ENCODE peak calls at places on chromosomes 13 and 19, in nine cellular contexts. V is iPS DF 6.9, K is testis, I is H7, Z is fibroblast of the aortic adventitia, G is foreskin fibroblast, C is lower leg skin, H is breast epithelium, B is Peyer's patch. P is an unnamed sample.

GRCh38 chr13:65829241-65830008 is 1400.7 kb downstream of the PCDH9 start:
- DNase-seq in V (no peak), K (no peak), I (no peak), Z (no peak), G (no peak), C (no peak), H (no peak), B (no peak), P (no peak)

GRCh38 chr13:33322474-33322827 is 36.9 kb upstream of the STARD13 start:
- DNase-seq in V (no peak), K (peak), I (no peak), Z (peak), G (peak), C (no peak), H (no peak), B (peak), P (peak)

GRCh38 chr13:55517312-55517711 is 1623.4 kb upstream of the PRR20A start:
- DNase-seq in V (no peak), K (no peak), I (no peak), Z (no peak), G (no peak), C (no peak), H (no peak), B (no peak), P (no peak)

GRCh38 chr13:99067160-99067985 is 89.5 kb upstream of the DOCK9 start:
- DNase-seq in V (no peak), K (no peak), I (no peak), Z (peak), G (peak), C (no peak), H (no peak), B (no peak), P (peak)

GRCh38 chr19:27709496-27709895 is 1503.5 kb downstream of the UQCRFS1 start:
- DNase-seq in V (no peak), K (no peak), I (no peak), Z (no peak), G (no peak), C (no peak), H (no peak), B (no peak), P (no peak)

GRCh38 chr19:4510435-4511255 is 7.6 kb downstream of the PLIN4 start:
- DNase-seq in V (no peak), K (no peak), I (no peak), Z (no peak), G (no peak), C (no peak), H (no peak), B (no peak), P (no peak)

GRCh38 chr13:42696191-42696590 is 85.2 kb upstream of the FAM216B start:
- DNase-seq in V (no peak), K (no peak), I (no peak), Z (peak), G (peak), C (no peak), H (no peak), B (no peak), P (peak)

GRCh38 chr13:97223711-97224461 is 1.8 kb downstream of the MBNL2 start:
- DNase-seq in V (no peak), K (peak), I (peak), Z (peak), G (peak), C (no peak), H (no peak), B (peak), P (peak)

GRCh38 chr13:49443327-49443688 is 556 bp downstream of the CAB39L start:
- DNase-seq in V (no peak), K (no peak), I (peak), Z (peak), G (no peak), C (no peak), H (no peak), B (no peak), P (no peak)

GRCh38 chr13:87123987-87124784 is 547.0 kb upstream of the SLITRK5 start:
- DNase-seq in V (peak), K (no peak), I (peak), Z (peak), G (peak), C (no peak), H (no peak), B (no peak), P (peak)

GRCh38 chr19:41998246-41999020 is 4.4 kb upstream of the ATP1A3 start:
- DNase-seq in V (no peak), K (peak), I (peak), Z (peak), G (peak), C (no peak), H (no peak), B (no peak), P (peak)

GRCh38 chr13:99085139-99085845 is 107.4 kb upstream of the DOCK9 start:
- DNase-seq in V (no peak), K (peak), I (peak), Z (no peak), G (no peak), C (peak), H (no peak), B (no peak), P (no peak)

GRCh38 chr19:46081928-46082727 is 41.3 kb upstream of the IGFL4 start:
- DNase-seq in V (peak), K (no peak), I (peak), Z (peak), G (no peak), C (no peak), H (no peak), B (no peak), P (peak)

GRCh38 chr13:78147905-78148304 is 229.3 kb upstream of the EDNRB start:
- DNase-seq in V (no peak), K (no peak), I (no peak), Z (peak), G (peak), C (no peak), H (no peak), B (no peak), P (peak)

GRCh38 chr13:57996717-57997116 is 365.2 kb downstream of the PCDH17 start:
- DNase-seq in V (no peak), K (no peak), I (no peak), Z (peak), G (no peak), C (no peak), H (no peak), B (no peak), P (no peak)

GRCh38 chr13:90222758-90223157 is 1124.7 kb upstream of the MIR17HG start:
- DNase-seq in V (no peak), K (no peak), I (no peak), Z (no peak), G (no peak), C (no peak), H (no peak), B (no peak), P (no peak)

GRCh38 chr13:99050983-99051488 is 73.2 kb upstream of the DOCK9 start:
- DNase-seq in V (no peak), K (no peak), I (no peak), Z (no peak), G (no peak), C (no peak), H (no peak), B (no peak), P (no peak)

GRCh38 chr19:55526216-55527196 is 10.4 kb downstream of the SBK2 start:
- DNase-seq in V (no peak), K (peak), I (peak), Z (peak), G (peak), C (no peak), H (peak), B (peak), P (peak)

GRCh38 chr19:925912-926594 is at the start of gene ARID3A:
- DNase-seq in V (no peak), K (no peak), I (peak), Z (no peak), G (no peak), C (no peak), H (peak), B (peak), P (no peak)

GRCh38 chr13:38888309-38888708 is 102.3 kb downstream of the STOML3 start:
- DNase-seq in V (no peak), K (no peak), I (no peak), Z (no peak), G (no peak), C (no peak), H (no peak), B (no peak), P (peak)

GRCh38 chr13:19818223-19818842 is 35.6 kb upstream of the PSPC1 start:
- DNase-seq in V (peak), K (peak), I (peak), Z (no peak), G (no peak), C (peak), H (peak), B (peak), P (no peak)

GRCh38 chr19:54448037-54448773 is 794 bp upstream of the LENG8 start:
- DNase-seq in V (no peak), K (peak), I (peak), Z (peak), G (peak), C (peak), H (no peak), B (peak), P (peak)

GRCh38 chr13:46633416-46633815 is 80.4 kb downstream of the LRCH1 start:
- DNase-seq in V (no peak), K (no peak), I (no peak), Z (peak), G (peak), C (no peak), H (no peak), B (no peak), P (peak)

GRCh38 chr13:40096357-40096911 is 441.0 kb downstream of the COG6 start:
- DNase-seq in V (no peak), K (no peak), I (no peak), Z (no peak), G (no peak), C (no peak), H (no peak), B (peak), P (no peak)

GRCh38 chr19:51040151-51040550 is 5.3 kb upstream of the KLK12 start:
- DNase-seq in V (no peak), K (no peak), I (no peak), Z (no peak), G (no peak), C (no peak), H (no peak), B (no peak), P (no peak)

GRCh38 chr19:35843676-35844481 is 8.4 kb downstream of the NPHS1 start:
- DNase-seq in V (peak), K (peak), I (peak), Z (no peak), G (no peak), C (no peak), H (no peak), B (no peak), P (no peak)

GRCh38 chr13:19672990-19673389 is 39.5 kb downstream of the MPHOSPH8 start:
- DNase-seq in V (no peak), K (no peak), I (no peak), Z (no peak), G (no peak), C (no peak), H (no peak), B (no peak), P (no peak)

GRCh38 chr19:10335149-10336053 is 2.1 kb upstream of the RAVER1 start:
- DNase-seq in V (no peak), K (no peak), I (peak), Z (no peak), G (no peak), C (no peak), H (no peak), B (no peak), P (no peak)

GRCh38 chr13:33318037-33318436 is 32.5 kb upstream of the STARD13 start:
- DNase-seq in V (no peak), K (no peak), I (no peak), Z (no peak), G (no peak), C (no peak), H (no peak), B (no peak), P (no peak)

GRCh38 chr19:27681972-27682371 is 1531.0 kb downstream of the UQCRFS1 start:
- DNase-seq in V (no peak), K (no peak), I (no peak), Z (no peak), G (no peak), C (no peak), H (no peak), B (no peak), P (no peak)

GRCh38 chr19:49368711-49369358 is 5.2 kb downstream of the DKKL1 start:
- DNase-seq in V (no peak), K (no peak), I (no peak), Z (no peak), G (no peak), C (no peak), H (no peak), B (no peak), P (no peak)

GRCh38 chr19:7515471-7516226 is at the start of gene ZNF358:
- DNase-seq in V (no peak), K (peak), I (peak), Z (peak), G (peak), C (peak), H (no peak), B (peak), P (peak)

GRCh38 chr13:87259479-87260083 is 411.6 kb upstream of the SLITRK5 start:
- DNase-seq in V (no peak), K (peak), I (peak), Z (no peak), G (no peak), C (no peak), H (no peak), B (no peak), P (no peak)

GRCh38 chr13:33401238-33401637 is 115.7 kb upstream of the STARD13 start:
- DNase-seq in V (no peak), K (no peak), I (no peak), Z (no peak), G (no peak), C (no peak), H (no peak), B (peak), P (no peak)

GRCh38 chr13:42071667-42072419 is 23.4 kb downstream of the DGKH start:
- DNase-seq in V (no peak), K (no peak), I (no peak), Z (peak), G (no peak), C (no peak), H (no peak), B (no peak), P (peak)

GRCh38 chr13:76871332-76871945 is 14.8 kb downstream of the KCTD12 start:
- DNase-seq in V (no peak), K (no peak), I (no peak), Z (no peak), G (no peak), C (no peak), H (no peak), B (no peak), P (no peak)

GRCh38 chr13:30114586-30115256 is 192.6 kb downstream of the KATNAL1 start:
- DNase-seq in V (peak), K (peak), I (peak), Z (peak), G (peak), C (peak), H (peak), B (peak), P (peak)

GRCh38 chr13:33258437-33259193 is 26.9 kb downstream of the STARD13 start:
- DNase-seq in V (no peak), K (no peak), I (no peak), Z (peak), G (peak), C (no peak), H (no peak), B (no peak), P (peak)

GRCh38 chr13:26558912-26559485 is 1.5 kb downstream of the WASF3 start:
- DNase-seq in V (no peak), K (no peak), I (no peak), Z (peak), G (no peak), C (no peak), H (no peak), B (no peak), P (no peak)
- H3K4me3 ChIP-seq in V (no peak), K (no peak), I (no peak), Z (peak), G (peak), C (no peak), H (peak), B (peak), P (no peak)

GRCh38 chr19:20078696-20079095 is 896 bp downstream of the ZNF90 start:
- DNase-seq in V (no peak), K (peak), I (peak), Z (peak), G (peak), C (peak), H (no peak), B (peak), P (peak)

GRCh38 chr19:20077791-20078463 is at the start of gene ZNF90:
- DNase-seq in V (peak), K (peak), I (peak), Z (peak), G (peak), C (peak), H (peak), B (peak), P (peak)

GRCh38 chr19:20079487-20079886 is 1.7 kb downstream of the ZNF90 start:
- DNase-seq in V (no peak), K (no peak), I (no peak), Z (peak), G (no peak), C (no peak), H (no peak), B (no peak), P (peak)
- H3K4me3 ChIP-seq in V (peak), K (no peak), I (peak), Z (peak), G (peak), C (no peak), H (no peak), B (peak), P (peak)

DNA sequence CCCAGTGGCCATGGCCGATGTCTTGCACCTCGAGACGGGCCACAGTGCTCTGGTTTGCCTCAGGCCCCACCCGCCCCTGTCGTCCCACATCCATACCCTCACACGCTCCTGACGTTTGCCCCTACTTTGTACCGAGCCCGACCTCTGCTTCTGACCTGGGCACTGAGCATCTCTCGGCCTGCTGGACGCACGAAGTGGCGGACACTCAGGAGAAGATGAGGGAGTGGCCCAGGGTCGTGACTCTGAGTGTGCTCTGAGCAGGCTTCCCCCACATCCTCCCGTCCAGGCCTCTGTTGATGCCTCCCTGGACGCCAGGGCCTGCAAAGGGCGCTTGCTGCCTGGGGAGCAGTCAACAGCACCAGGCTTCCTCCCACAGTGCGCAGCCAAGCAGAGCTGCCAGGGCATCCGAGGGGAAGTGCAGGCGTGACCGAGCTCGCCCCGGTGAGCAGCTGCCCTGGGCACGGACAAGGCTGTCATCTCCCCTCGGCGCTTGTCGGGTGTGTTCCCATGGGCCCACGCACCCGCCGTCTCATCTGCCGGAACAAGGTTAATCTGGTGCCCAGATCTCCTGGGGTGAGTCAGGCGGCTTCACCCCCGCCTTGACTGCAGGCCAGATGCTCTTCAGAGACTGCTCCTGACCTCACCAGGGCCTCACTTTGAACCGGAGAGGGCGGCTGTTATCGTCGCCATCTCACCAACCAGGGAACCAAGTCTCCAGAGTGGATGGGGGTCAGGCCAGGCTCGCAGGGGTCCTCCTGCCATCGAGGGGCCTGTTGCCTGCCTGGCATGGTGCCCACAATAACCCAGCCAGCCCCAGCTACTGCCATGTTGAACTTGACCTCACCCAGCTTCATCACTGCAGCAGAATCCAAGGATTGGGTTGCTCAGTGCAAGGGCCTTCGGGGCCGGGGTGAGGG is 27.2 kb downstream of the COMP start:
- DNase-seq in V (no peak), K (no peak), I (no peak), Z (peak), G (peak), C (peak), H (peak), B (no peak), P (peak)
- H3K4me3 ChIP-seq in V (no peak), K (no peak), I (no peak), Z (no peak), G (no peak), C (no peak), H (no peak), B (no peak), P (no peak)

GRCh38 chr19:5625641-5626040 is 2.8 kb downstream of the SAFB start:
- DNase-seq in V (no peak), K (no peak), I (no peak), Z (no peak), G (no peak), C (peak), H (no peak), B (peak), P (no peak)
- H3K4me3 ChIP-seq in V (no peak), K (no peak), I (no peak), Z (peak), G (peak), C (no peak), H (peak), B (peak), P (peak)

GRCh38 chr19:23002690-23003422 is at the start of gene ZNF728:
- DNase-seq in V (no peak), K (peak), I (no peak), Z (no peak), G (no peak), C (no peak), H (peak), B (peak), P (no peak)
- H3K4me3 ChIP-seq in V (no peak), K (peak), I (no peak), Z (no peak), G (no peak), C (no peak), H (peak), B (peak), P (no peak)

DNA sequence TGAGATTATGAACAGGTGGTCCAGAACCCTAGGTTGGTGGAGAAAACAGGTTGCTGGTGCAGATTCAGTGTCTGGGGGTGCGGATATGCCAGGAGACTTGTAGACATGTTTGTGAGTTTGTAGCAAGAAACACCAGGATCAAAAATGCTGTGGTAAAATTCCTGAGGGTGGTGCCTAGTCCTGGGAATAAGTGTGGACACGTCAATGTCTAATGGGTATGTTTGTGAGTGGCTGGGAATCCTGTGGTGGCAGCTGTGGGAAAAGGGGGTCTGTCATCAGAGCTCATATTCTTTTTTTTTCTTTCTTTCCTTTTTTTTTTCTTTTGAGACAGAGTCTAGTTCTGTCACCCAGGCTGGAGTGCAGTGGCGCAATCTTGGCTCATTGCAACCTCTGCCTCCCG is 7.2 kb downstream of the ZNF708 start:
- DNase-seq in V (no peak), K (no peak), I (no peak), Z (peak), G (no peak), C (no peak), H (no peak), B (no peak), P (peak)
- H3K4me3 ChIP-seq in V (no peak), K (no peak), I (no peak), Z (no peak), G (no peak), C (no peak), H (no peak), B (no peak), P (no peak)

GRCh38 chr19:12997967-12998940 is 3.0 kb downstream of the NFIX start:
- DNase-seq in V (no peak), K (no peak), I (no peak), Z (peak), G (no peak), C (no peak), H (no peak), B (no peak), P (no peak)
- H3K4me3 ChIP-seq in V (no peak), K (no peak), I (no peak), Z (peak), G (no peak), C (no peak), H (peak), B (no peak), P (no peak)

GRCh38 chr13:114034481-114034891 is 60.6 kb upstream of the C13orf46 start:
- DNase-seq in V (no peak), K (no peak), I (no peak), Z (peak), G (no peak), C (no peak), H (no peak), B (no peak), P (peak)
- H3K4me3 ChIP-seq in V (no peak), K (no peak), I (no peak), Z (peak), G (no peak), C (no peak), H (no peak), B (no peak), P (no peak)

GRCh38 chr19:56927294-56927693 is 86.8 kb upstream of the PEG3 start:
- DNase-seq in V (no peak), K (no peak), I (no peak), Z (no peak), G (no peak), C (no peak), H (no peak), B (no peak), P (no peak)
- H3K4me3 ChIP-seq in V (no peak), K (no peak), I (no peak), Z (no peak), G (no peak), C (no peak), H (no peak), B (no peak), P (no peak)

P was measured in fibroblast of villous mesenchyme.